ENCODE peak calls at places on chromosome 11, in eight cellular contexts. One of them, this sample, is unnamed.
A peak's percentile ranks its signal among the peaks of the same experiment; 100 is the strongest.

GRCh38 chr11:134504146-134504905 is 92.3 kb upstream of the B3GAT1 start:
- DNase-seq in GM12864: no peak
- DNase-seq in testis: no peak
- DNase-seq in stomach: peak; percentile 23
- DNase-seq in fibroblast of pulmonary artery: no peak
- DNase-seq in body of pancreas: peak; percentile 5
- DNase-seq in brain microvascular endothelial cell: no peak
- DNase-seq in endodermal cell: peak; percentile 45
- DNase-seq in this sample: peak; percentile 52

GRCh38 chr11:110355011-110355744 is 58.8 kb upstream of the RDX start:
- DNase-seq in GM12864: no peak
- DNase-seq in testis: peak; percentile 69
- DNase-seq in stomach: no peak
- DNase-seq in fibroblast of pulmonary artery: no peak
- DNase-seq in body of pancreas: no peak
- DNase-seq in brain microvascular endothelial cell: no peak
- DNase-seq in endodermal cell: peak; percentile 63
- DNase-seq in this sample: no peak

GRCh38 chr11:31780078-31780971 is 30.8 kb downstream of the PAX6 start:
- DNase-seq in GM12864: no peak
- DNase-seq in testis: no peak
- DNase-seq in stomach: no peak
- DNase-seq in fibroblast of pulmonary artery: no peak
- DNase-seq in body of pancreas: no peak
- DNase-seq in brain microvascular endothelial cell: no peak
- DNase-seq in endodermal cell: no peak
- DNase-seq in this sample: no peak

GRCh38 chr11:23990346-23990745 is 506.5 kb upstream of the LUZP2 start:
- DNase-seq in GM12864: no peak
- DNase-seq in testis: no peak
- DNase-seq in stomach: no peak
- DNase-seq in fibroblast of pulmonary artery: peak; percentile 14
- DNase-seq in body of pancreas: no peak
- DNase-seq in brain microvascular endothelial cell: no peak
- DNase-seq in endodermal cell: no peak
- DNase-seq in this sample: no peak

GRCh38 chr11:94647926-94648325 is 80.8 kb downstream of the PIWIL4 start:
- DNase-seq in GM12864: no peak
- DNase-seq in testis: no peak
- DNase-seq in stomach: no peak
- DNase-seq in fibroblast of pulmonary artery: peak; percentile 39
- DNase-seq in body of pancreas: no peak
- DNase-seq in brain microvascular endothelial cell: no peak
- DNase-seq in endodermal cell: peak; percentile 76
- DNase-seq in this sample: no peak

GRCh38 chr11:35488117-35488516 is 37.3 kb downstream of the PAMR1 start:
- DNase-seq in GM12864: no peak
- DNase-seq in testis: no peak
- DNase-seq in stomach: no peak
- DNase-seq in fibroblast of pulmonary artery: peak; percentile 25
- DNase-seq in body of pancreas: no peak
- DNase-seq in brain microvascular endothelial cell: no peak
- DNase-seq in endodermal cell: no peak
- DNase-seq in this sample: no peak

GRCh38 chr11:125423247-125423849 is 72.7 kb downstream of the FEZ1 start:
- DNase-seq in GM12864: no peak
- DNase-seq in testis: no peak
- DNase-seq in stomach: no peak
- DNase-seq in fibroblast of pulmonary artery: no peak
- DNase-seq in body of pancreas: no peak
- DNase-seq in brain microvascular endothelial cell: no peak
- DNase-seq in endodermal cell: peak; percentile 76
- DNase-seq in this sample: no peak

GRCh38 chr11:124724854-124725718 is 14.7 kb upstream of the NRGN start:
- DNase-seq in GM12864: no peak
- DNase-seq in testis: no peak
- DNase-seq in stomach: no peak
- DNase-seq in fibroblast of pulmonary artery: no peak
- DNase-seq in body of pancreas: no peak
- DNase-seq in brain microvascular endothelial cell: no peak
- DNase-seq in endodermal cell: no peak
- DNase-seq in this sample: peak; percentile 88

GRCh38 chr11:7098235-7098832 is 9.5 kb downstream of the RBMXL2 start:
- DNase-seq in GM12864: peak; percentile 15
- DNase-seq in testis: no peak
- DNase-seq in stomach: no peak
- DNase-seq in fibroblast of pulmonary artery: peak; percentile 72
- DNase-seq in body of pancreas: no peak
- DNase-seq in brain microvascular endothelial cell: peak; percentile 13
- DNase-seq in endodermal cell: no peak
- DNase-seq in this sample: no peak

GRCh38 chr11:75743711-75744563 is 24.6 kb upstream of the DGAT2 start:
- DNase-seq in GM12864: no peak
- DNase-seq in testis: no peak
- DNase-seq in stomach: no peak
- DNase-seq in fibroblast of pulmonary artery: no peak
- DNase-seq in body of pancreas: no peak
- DNase-seq in brain microvascular endothelial cell: no peak
- DNase-seq in endodermal cell: peak; percentile 32
- DNase-seq in this sample: no peak
- TF ChIP-seq CTCF in GM12864: no peak
- TF ChIP-seq CTCF in testis: no peak
- TF ChIP-seq CTCF in stomach: no peak
- TF ChIP-seq CTCF in fibroblast of pulmonary artery: no peak
- TF ChIP-seq CTCF in body of pancreas: no peak
- TF ChIP-seq CTCF in brain microvascular endothelial cell: no peak
- TF ChIP-seq CTCF in endodermal cell: no peak
- TF ChIP-seq CTCF in this sample: no peak

GRCh38 chr11:66047541-66048365 is 1.2 kb downstream of the GAL3ST3 start:
- DNase-seq in GM12864: no peak
- DNase-seq in testis: no peak
- DNase-seq in stomach: no peak
- DNase-seq in fibroblast of pulmonary artery: no peak
- DNase-seq in body of pancreas: peak; percentile 45
- DNase-seq in brain microvascular endothelial cell: no peak
- DNase-seq in endodermal cell: no peak
- DNase-seq in this sample: no peak
- H3K4me3 ChIP-seq in GM12864: no peak overlapping the region
- H3K4me3 ChIP-seq in testis: no peak overlapping the region
- H3K4me3 ChIP-seq in stomach: no peak overlapping the region
- H3K4me3 ChIP-seq in fibroblast of pulmonary artery: no peak overlapping the region
- H3K4me3 ChIP-seq in body of pancreas: no peak overlapping the region
- H3K4me3 ChIP-seq in brain microvascular endothelial cell: no peak overlapping the region
- H3K4me3 ChIP-seq in endodermal cell: peak overlapping the region; percentile 71
- H3K4me3 ChIP-seq in this sample: no peak overlapping the region

DNA sequence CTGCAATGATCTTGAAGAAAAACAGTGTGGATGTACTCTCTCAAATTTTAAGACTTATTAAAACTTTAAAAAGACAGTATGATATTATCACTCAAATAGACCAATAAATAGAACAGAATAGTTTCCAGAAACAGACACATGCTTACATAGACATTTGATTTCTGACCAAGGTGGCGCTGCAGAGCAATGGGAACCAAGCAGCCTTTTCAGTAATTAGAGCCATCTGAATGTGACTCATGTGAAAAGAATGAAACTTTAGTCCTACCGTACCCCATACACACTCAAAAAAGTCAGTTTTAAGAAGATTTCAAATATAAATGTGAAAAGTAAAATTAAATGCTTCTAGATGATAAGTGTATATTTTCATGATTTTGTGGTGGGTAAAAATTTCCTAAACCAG is 74.2 kb upstream of the MS4A8 start:
- DNase-seq in GM12864: no peak
- DNase-seq in testis: no peak
- DNase-seq in stomach: peak; percentile 34
- DNase-seq in fibroblast of pulmonary artery: peak; percentile 17
- DNase-seq in body of pancreas: peak; percentile 59
- DNase-seq in brain microvascular endothelial cell: peak; percentile 70
- DNase-seq in endodermal cell: peak; percentile 81
- DNase-seq in this sample: no peak
- TF ChIP-seq CTCF in GM12864: peak; percentile 38
- TF ChIP-seq CTCF in testis: no peak
- TF ChIP-seq CTCF in stomach: no peak
- TF ChIP-seq CTCF in fibroblast of pulmonary artery: peak; percentile 5
- TF ChIP-seq CTCF in body of pancreas: no peak
- TF ChIP-seq CTCF in brain microvascular endothelial cell: peak; percentile 51
- TF ChIP-seq CTCF in endodermal cell: peak; percentile 75
- TF ChIP-seq CTCF in this sample: peak; percentile 29

DNA sequence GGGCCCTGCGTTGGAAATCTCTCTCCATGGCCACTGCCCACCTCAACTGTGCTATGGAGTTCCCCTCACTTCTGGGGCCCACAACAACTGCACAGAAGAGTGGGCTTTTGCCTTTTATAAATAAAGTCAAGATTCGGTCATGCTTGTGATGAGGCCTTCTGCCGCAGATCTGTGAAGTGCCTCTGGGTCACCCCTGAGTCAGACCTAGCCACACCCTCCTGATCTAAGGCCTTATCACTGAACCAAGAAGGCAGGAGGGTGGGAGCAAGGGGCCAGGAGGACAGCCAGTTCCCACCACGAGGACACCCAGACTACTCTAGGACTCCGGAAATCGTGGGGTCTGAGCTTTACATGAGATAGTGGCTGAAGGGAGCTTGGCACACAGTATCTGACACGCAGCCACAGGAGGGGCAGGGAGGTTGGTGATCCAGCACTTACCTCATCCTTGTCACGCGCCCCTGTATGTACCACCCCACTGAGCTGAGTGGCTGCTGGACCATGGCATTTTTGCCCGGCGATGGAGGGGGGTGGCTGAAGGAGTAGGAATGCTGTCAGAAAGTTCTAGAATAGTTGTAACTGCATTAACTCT is 115.7 kb downstream of the ABTB2 start:
- DNase-seq in GM12864: no peak
- DNase-seq in testis: peak; percentile 46
- DNase-seq in stomach: no peak
- DNase-seq in fibroblast of pulmonary artery: peak; percentile 51
- DNase-seq in body of pancreas: no peak
- DNase-seq in brain microvascular endothelial cell: no peak
- DNase-seq in endodermal cell: no peak
- DNase-seq in this sample: no peak
- H3K4me3 ChIP-seq in GM12864: no peak overlapping the region
- H3K4me3 ChIP-seq in testis: no peak overlapping the region
- H3K4me3 ChIP-seq in stomach: no peak overlapping the region
- H3K4me3 ChIP-seq in fibroblast of pulmonary artery: no peak overlapping the region
- H3K4me3 ChIP-seq in body of pancreas: no peak overlapping the region
- H3K4me3 ChIP-seq in brain microvascular endothelial cell: no peak overlapping the region
- H3K4me3 ChIP-seq in endodermal cell: no peak overlapping the region
- H3K4me3 ChIP-seq in this sample: no peak overlapping the region

DNA sequence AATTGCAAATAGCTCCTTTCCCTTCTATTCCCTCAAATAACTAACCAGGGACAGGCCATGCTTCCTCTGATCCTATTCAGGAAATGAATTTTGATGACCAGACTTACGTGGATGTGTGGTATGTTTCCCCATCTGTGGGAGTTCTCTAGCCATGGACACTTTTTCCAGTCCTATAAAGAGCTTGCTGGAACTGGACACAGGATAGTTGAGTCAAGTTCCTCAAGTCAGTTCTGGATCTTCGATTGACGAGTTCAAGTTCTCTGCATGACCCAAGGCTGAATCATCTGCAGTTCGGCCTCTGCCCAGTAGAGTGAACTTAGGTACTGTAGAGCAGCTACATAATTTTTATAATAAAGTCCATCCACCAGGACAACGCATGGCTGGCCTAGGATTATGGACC is 52.7 kb upstream of the CCND1 start:
- DNase-seq in GM12864: no peak
- DNase-seq in testis: no peak
- DNase-seq in stomach: no peak
- DNase-seq in fibroblast of pulmonary artery: peak; percentile 65
- DNase-seq in body of pancreas: no peak
- DNase-seq in brain microvascular endothelial cell: peak; percentile 87
- DNase-seq in endodermal cell: no peak
- DNase-seq in this sample: no peak
- TF ChIP-seq CTCF in GM12864: no peak
- TF ChIP-seq CTCF in testis: no peak
- TF ChIP-seq CTCF in stomach: no peak
- TF ChIP-seq CTCF in fibroblast of pulmonary artery: peak; percentile 49
- TF ChIP-seq CTCF in body of pancreas: no peak
- TF ChIP-seq CTCF in brain microvascular endothelial cell: peak; percentile 71
- TF ChIP-seq CTCF in endodermal cell: peak; percentile 48
- TF ChIP-seq CTCF in this sample: no peak

This sample was measured in upper lobe of right lung.